ENCODE peak calls at places on chromosomes 5 and 9, in ten cellular contexts. S is NCI-H460; P is COLO829; K is neuronal stem cell; A is lung microvascular endothelial cell; V is midbrain; D is activated T-cell treated with anti-CD3 and anti-CD28 coated beads, Interleukin-2, amount 50 U/mL, for 24 hours; Z is glutamatergic neuron; G is GM18507; I is EH. F is an unnamed sample.

GRCh38 chr5:92559331-92559730 is 1021.7 kb downstream of the NR2F1-AS1 start:
- DNase-seq in S (no peak), P (no peak), K (no peak), A (no peak), V (no peak), D (no peak), Z (no peak), G (no peak), I (no peak), F (no peak)

GRCh38 chr5:179699640-179700298 is 1.0 kb downstream of the CANX start:
- DNase-seq in S (no peak), P (no peak), K (no peak), A (peak; percentile 64), V (no peak), D (peak; percentile 59), Z (no peak), G (no peak), I (peak; percentile 39), F (peak; percentile 5)

GRCh38 chr5:28374492-28374934 is 1336.1 kb upstream of the CDH9 start:
- DNase-seq in S (no peak), P (no peak), K (no peak), A (no peak), V (no peak), D (no peak), Z (no peak), G (no peak), I (no peak), F (no peak)

GRCh38 chr5:509632-510185 is 14.5 kb downstream of the SLC9A3 start:
- DNase-seq in S (no peak), P (no peak), K (no peak), A (no peak), V (no peak), D (no peak), Z (no peak), G (no peak), I (no peak), F (no peak)

GRCh38 chr9:73916016-73916673 is 581.0 kb upstream of the RORB start:
- DNase-seq in S (no peak), P (peak; percentile 3), K (no peak), A (no peak), V (no peak), D (no peak), Z (no peak), G (no peak), I (no peak), F (no peak)

GRCh38 chr9:102101723-102102122 is 363.3 kb upstream of the GRIN3A start:
- DNase-seq in S (no peak), P (no peak), K (no peak), A (no peak), V (no peak), D (no peak), Z (no peak), G (no peak), I (no peak), F (no peak)

GRCh38 chr5:57445006-57445714 is 37.5 kb downstream of the ACTBL2 start:
- DNase-seq in S (no peak), P (no peak), K (no peak), A (no peak), V (no peak), D (no peak), Z (no peak), G (no peak), I (no peak), F (no peak)

GRCh38 chr9:130563797-130564196 is 15.6 kb upstream of the FUBP3 start:
- DNase-seq in S (no peak), P (no peak), K (no peak), A (no peak), V (no peak), D (no peak), Z (no peak), G (no peak), I (no peak), F (no peak)

GRCh38 chr5:143828710-143829109 is 16.7 kb downstream of the HMHB1 start:
- DNase-seq in S (no peak), P (no peak), K (no peak), A (no peak), V (no peak), D (peak; percentile 40), Z (no peak), G (no peak), I (no peak), F (no peak)

GRCh38 chr5:68225188-68225910 is 9.8 kb downstream of the PIK3R1 start:
- DNase-seq in S (peak; percentile 56), P (no peak), K (no peak), A (peak; percentile 81), V (peak; percentile 39), D (no peak), Z (no peak), G (no peak), I (peak; percentile 93), F (no peak)

GRCh38 chr5:180159756-180160155 is 49.3 kb downstream of the RASGEF1C start:
- DNase-seq in S (no peak), P (no peak), K (no peak), A (no peak), V (no peak), D (no peak), Z (no peak), G (no peak), I (no peak), F (no peak)

GRCh38 chr5:132472431-132472830 is 18.1 kb downstream of the IRF1 start:
- DNase-seq in S (no peak), P (no peak), K (no peak), A (no peak), V (no peak), D (peak; percentile 26), Z (no peak), G (no peak), I (no peak), F (no peak)

GRCh38 chr9:19232830-19233194 is 2.3 kb downstream of the DENND4C start:
- DNase-seq in S (no peak), P (no peak), K (no peak), A (peak; percentile 45), V (no peak), D (no peak), Z (no peak), G (peak; percentile 5), I (peak; percentile 57), F (no peak)

GRCh38 chr9:128635266-128636023 is 21.2 kb downstream of the DYNC2I2 start:
- DNase-seq in S (peak; percentile 98), P (peak; percentile 78), K (peak; percentile 39), A (peak; percentile 76), V (no peak), D (no peak), Z (peak; percentile 81), G (no peak), I (peak; percentile 98), F (no peak)

GRCh38 chr9:127977877-127978647 is 2.7 kb downstream of the EEIG1 start:
- DNase-seq in S (no peak), P (peak; percentile 40), K (no peak), A (no peak), V (no peak), D (peak; percentile 55), Z (no peak), G (no peak), I (peak; percentile 85), F (no peak)

GRCh38 chr9:18947772-18948391 is 85.1 kb downstream of the SAXO1 start:
- DNase-seq in S (no peak), P (no peak), K (no peak), A (no peak), V (no peak), D (no peak), Z (no peak), G (no peak), I (no peak), F (no peak)

GRCh38 chr5:36585696-36586095 is 20.7 kb upstream of the SLC1A3 start:
- DNase-seq in S (no peak), P (no peak), K (no peak), A (no peak), V (no peak), D (no peak), Z (no peak), G (no peak), I (no peak), F (no peak)

GRCh38 chr9:96651626-96652025 is 3.5 kb downstream of the PRXL2C start:
- DNase-seq in S (no peak), P (peak; percentile 60), K (no peak), A (peak; percentile 47), V (no peak), D (no peak), Z (no peak), G (peak; percentile 18), I (peak; percentile 45), F (no peak)

GRCh38 chr5:56375011-56375410 is 141.9 kb upstream of the ANKRD55 start:
- DNase-seq in S (no peak), P (no peak), K (no peak), A (peak; percentile 15), V (no peak), D (no peak), Z (no peak), G (no peak), I (no peak), F (no peak)

GRCh38 chr5:67283275-67283987 is 86.8 kb upstream of the CD180 start:
- DNase-seq in S (no peak), P (no peak), K (no peak), A (no peak), V (peak; percentile 89), D (no peak), Z (no peak), G (no peak), I (no peak), F (no peak)

GRCh38 chr5:149834246-149834855 is 104.2 kb downstream of the PPARGC1B start:
- DNase-seq in S (peak; percentile 71), P (peak; percentile 45), K (peak; percentile 65), A (peak; percentile 93), V (peak; percentile 46), D (peak; percentile 40), Z (peak; percentile 65), G (peak; percentile 39), I (peak; percentile 80), F (peak; percentile 37)

GRCh38 chr9:468766-469496 is 254.3 kb downstream of the DOCK8 start:
- DNase-seq in S (no peak), P (no peak), K (no peak), A (peak; percentile 12), V (peak; percentile 1), D (peak; percentile 35), Z (no peak), G (no peak), I (no peak), F (no peak)

GRCh38 chr9:88477300-88477751 is 57.7 kb upstream of the NXNL2 start:
- DNase-seq in S (no peak), P (peak; percentile 42), K (no peak), A (no peak), V (no peak), D (no peak), Z (no peak), G (no peak), I (peak; percentile 100), F (no peak)

GRCh38 chr9:125509476-125509875 is 197.5 kb downstream of the MAPKAP1 start:
- DNase-seq in S (no peak), P (no peak), K (no peak), A (no peak), V (no peak), D (no peak), Z (no peak), G (no peak), I (peak; percentile 90), F (no peak)

F was measured in effector memory CD8-positive, alpha-beta T cell.